ENCODE peak calls at places on chromosome 5, in six cellular contexts. F is breast epithelium; B is HepG2; J is fibroblast of lung; O is Peyer's patch; X is CD8-positive, alpha-beta T cell. K is an unnamed sample.

GRCh38 chr5:142237707-142238106 is 87.1 kb downstream of the SPRY4 start:
- DNase-seq in O (no peak), B (no peak), J (no peak), X (no peak), F (no peak), K (no peak)

GRCh38 chr5:127092690-127093089 is 19.4 kb upstream of the C5orf63 start:
- DNase-seq in B (no peak), F (no peak), X (no peak), J (peak; percentile 76), O (no peak), K (peak; percentile 75)

GRCh38 chr5:174573210-174574014 is 151.0 kb upstream of the MSX2 start:
- DNase-seq in F (no peak), J (peak; percentile 36), X (no peak), B (no peak), O (no peak), K (no peak)

GRCh38 chr5:141654298-141654697 is 3.1 kb upstream of the FCHSD1 start:
- DNase-seq in F (no peak), B (no peak), O (no peak), X (no peak), J (peak; percentile 90), K (peak; percentile 67)

GRCh38 chr5:135383803-135384495 is 15.1 kb downstream of the MACROH2A1 start:
- DNase-seq in X (no peak), J (no peak), O (no peak), F (no peak), B (no peak), K (no peak)

GRCh38 chr5:80569086-80569960 is 757 bp downstream of the ANKRD34B start:
- DNase-seq in O (no peak), X (no peak), B (no peak), F (no peak), J (no peak), K (no peak)

GRCh38 chr5:172544371-172545120 is 90.2 kb upstream of the SH3PXD2B start:
- DNase-seq in X (no peak), J (no peak), O (peak; percentile 9), B (no peak), F (no peak), K (no peak)

GRCh38 chr5:93300309-93300923 is 280.6 kb downstream of the NR2F1-AS1 start:
- DNase-seq in J (peak; percentile 51), X (no peak), O (no peak), F (no peak), B (no peak), K (no peak)

GRCh38 chr5:65823820-65824445 is 101.9 kb downstream of the NLN start:
- DNase-seq in J (no peak), O (no peak), F (no peak), B (no peak), X (no peak), K (no peak)

GRCh38 chr5:11905209-11905608 is 963 bp upstream of the CTNND2 start:
- DNase-seq in X (no peak), J (no peak), F (no peak), B (no peak), O (no peak), K (no peak)

GRCh38 chr5:14668247-14668646 is 3.7 kb downstream of the OTULIN start:
- DNase-seq in J (no peak), F (no peak), O (no peak), B (peak; percentile 18), X (no peak), K (no peak)

GRCh38 chr5:82100303-82101077 is 128.7 kb downstream of the ATG10 start:
- DNase-seq in J (peak; percentile 79), X (no peak), B (no peak), F (no peak), O (no peak), K (no peak)

GRCh38 chr5:102792705-102793104 is 37.6 kb downstream of the PAM start:
- DNase-seq in F (no peak), X (no peak), B (peak; percentile 12), O (no peak), J (peak; percentile 22), K (peak; percentile 12)

GRCh38 chr5:162274684-162275083 is 207.1 kb downstream of the GABRG2 start:
- DNase-seq in O (no peak), F (no peak), B (no peak), X (no peak), J (no peak), K (no peak)

GRCh38 chr5:58475404-58475803 is 15.5 kb upstream of the PLK2 start:
- DNase-seq in X (no peak), J (no peak), O (no peak), B (no peak), F (no peak), K (no peak)

GRCh38 chr5:134536876-134537275 is 11.4 kb downstream of the JADE2 start:
- DNase-seq in B (no peak), F (no peak), J (no peak), X (no peak), O (no peak), K (no peak)

GRCh38 chr5:64331597-64332277 is 166.1 kb downstream of the RNF180 start:
- DNase-seq in B (no peak), O (no peak), J (no peak), X (no peak), F (peak; percentile 48), K (no peak)

GRCh38 chr5:71699751-71700150 is 19.3 kb upstream of the CARTPT start:
- DNase-seq in F (no peak), J (no peak), O (no peak), X (no peak), B (no peak), K (no peak)

GRCh38 chr5:125411163-125412050 is 665.0 kb upstream of the ZNF608 start:
- DNase-seq in F (no peak), B (no peak), J (peak; percentile 79), X (no peak), O (peak; percentile 45), K (peak; percentile 84)

GRCh38 chr5:33936004-33936380 is 194 bp upstream of the RXFP3 start:
- DNase-seq in J (peak; percentile 69), F (no peak), O (no peak), X (no peak), B (no peak), K (peak; percentile 46)

GRCh38 chr5:139725073-139725830 is 70.4 kb upstream of the PSD2 start:
- DNase-seq in X (no peak), J (peak; percentile 82), O (peak; percentile 67), F (no peak), B (peak; percentile 77), K (peak; percentile 71)

GRCh38 chr5:69271376-69271775 is 36.7 kb downstream of the CDK7 start:
- DNase-seq in B (no peak), X (no peak), F (no peak), O (no peak), J (peak; percentile 68), K (peak; percentile 77)

GRCh38 chr5:66595877-66596790 is at the start of gene MAST4:
- DNase-seq in J (peak; percentile 91), B (peak; percentile 50), O (peak; percentile 93), F (peak; percentile 61), X (no peak), K (peak; percentile 77)

GRCh38 chr5:31194892-31195291 is 1.4 kb downstream of the CDH6 start:
- DNase-seq in B (no peak), F (no peak), O (no peak), X (no peak), J (peak; percentile 55), K (peak; percentile 16)

GRCh38 chr5:16871746-16872339 is 64.2 kb downstream of the MYO10 start:
- DNase-seq in J (peak; percentile 82), F (no peak), B (no peak), O (no peak), X (no peak), K (peak; percentile 38)

GRCh38 chr5:174837919-174838902 is 113.8 kb downstream of the MSX2 start:
- DNase-seq in J (peak; percentile 87), B (no peak), F (no peak), X (no peak), O (no peak), K (peak; percentile 14)

GRCh38 chr5:78506296-78507049 is 142.1 kb downstream of the LHFPL2 start:
- DNase-seq in J (peak; percentile 56), O (no peak), B (no peak), F (no peak), X (no peak), K (no peak)

GRCh38 chr5:154386952-154387629 is 58.7 kb upstream of the SAP30L start:
- DNase-seq in X (no peak), B (peak; percentile 54), O (no peak), J (no peak), F (no peak), K (no peak)

DNA sequence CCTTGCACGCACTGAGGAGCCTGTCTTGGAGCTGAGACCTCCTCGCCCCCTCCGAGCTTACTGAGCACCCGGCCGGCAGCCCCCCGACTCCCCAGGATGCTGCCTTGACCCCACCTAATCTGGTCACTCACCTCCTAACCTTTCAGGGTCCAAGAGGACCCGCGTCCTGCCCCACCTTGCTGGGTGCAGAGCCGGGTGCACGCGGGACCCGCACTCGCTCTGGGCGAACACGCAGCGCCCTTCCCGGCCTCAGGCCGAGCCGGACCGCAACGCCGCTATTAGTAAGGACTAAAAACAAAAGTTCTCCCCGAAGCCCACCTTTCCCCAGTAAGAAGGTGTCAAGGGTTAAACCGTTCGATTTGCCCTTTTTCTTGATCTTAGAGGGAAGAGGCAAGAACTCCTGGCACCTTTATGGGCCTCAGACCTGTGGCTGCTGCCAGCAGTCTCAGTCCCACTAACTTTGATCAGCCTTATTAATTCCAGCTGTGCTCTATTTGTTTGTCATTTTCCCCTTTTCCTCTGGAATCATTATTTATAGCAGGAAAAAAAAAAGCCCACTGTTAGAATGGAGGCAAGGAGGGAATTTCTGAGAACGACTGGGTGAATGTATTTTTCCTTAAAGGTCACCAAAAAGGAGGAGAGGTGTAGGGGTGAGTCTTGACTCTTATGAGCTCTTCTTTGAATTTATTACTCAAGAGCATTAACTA is 10.5 kb downstream of the IRX2 start:
- DNase-seq in B (no peak), O (no peak), F (no peak), J (no peak), X (no peak), K (no peak)
- H3K4me3 ChIP-seq in B (no peak overlapping the region), O (no peak overlapping the region), F (no peak overlapping the region), J (no peak overlapping the region), X (no peak overlapping the region), K (no peak overlapping the region)

GRCh38 chr5:50744761-50745160 is 78.3 kb downstream of the PARP8 start:
- DNase-seq in O (no peak), B (no peak), X (no peak), F (no peak), J (peak; percentile 48), K (peak; percentile 25)
- H3K27ac ChIP-seq in O (no peak overlapping the region), B (no peak overlapping the region), X (peak overlapping the region; percentile 17), F (peak overlapping the region; percentile 2), J (peak overlapping the region; percentile 38), K (no peak overlapping the region)

GRCh38 chr5:75078035-75078434 is 25.7 kb upstream of the GCNT4 start:
- DNase-seq in B (no peak), J (no peak), O (no peak), F (no peak), X (no peak), K (no peak)
- H3K4me3 ChIP-seq in B (no peak overlapping the region), J (no peak overlapping the region), O (no peak overlapping the region), F (no peak overlapping the region), X (no peak overlapping the region), K (no peak overlapping the region)

DNA sequence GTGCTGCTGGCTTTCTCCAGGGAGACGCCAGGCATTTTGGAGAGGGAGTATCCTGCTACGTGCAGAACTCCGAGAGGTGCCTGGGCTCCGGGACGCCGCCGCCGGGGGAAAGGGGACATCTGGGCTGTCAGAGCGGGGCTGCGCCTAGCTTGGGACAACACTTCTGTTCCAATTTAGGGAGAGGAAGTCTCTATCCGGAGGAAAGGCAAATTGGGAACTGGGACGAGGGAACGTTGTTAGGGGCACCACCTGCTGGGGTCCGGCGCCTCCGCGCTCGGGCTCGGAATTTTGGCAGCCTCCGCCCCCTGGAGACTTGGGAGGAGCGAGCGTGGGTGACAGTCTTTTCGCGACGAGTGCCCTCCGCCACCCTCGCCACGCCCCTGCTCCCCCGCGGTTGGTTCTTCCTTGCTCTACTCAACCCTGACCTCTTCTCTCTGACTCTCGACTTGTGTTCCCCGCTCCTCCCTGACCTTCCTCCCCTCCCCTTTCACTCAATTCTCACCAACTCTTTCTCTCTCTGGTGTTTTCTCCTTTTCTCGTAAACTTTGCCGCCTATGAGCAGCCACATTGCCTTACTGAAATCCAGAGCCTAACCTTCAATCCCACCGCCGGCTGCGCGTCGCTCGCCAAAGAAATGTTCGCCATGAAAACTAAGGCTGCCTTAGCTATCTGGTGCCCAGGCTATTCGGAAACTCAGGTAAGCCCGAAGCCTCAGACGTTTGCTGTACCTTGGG is 1.6 kb downstream of the TSLP start:
- DNase-seq in B (no peak), O (peak; percentile 68), X (no peak), F (peak; percentile 57), J (peak; percentile 29), K (no peak)
- H3K27ac ChIP-seq in B (no peak overlapping the region), O (no peak overlapping the region), X (no peak overlapping the region), F (peak overlapping the region; percentile 21), J (peak overlapping the region; percentile 52), K (no peak overlapping the region)

K was measured in brain microvascular endothelial cell.